ENCODE peak calls at places on chromosomes 4 and X, in six cellular contexts. One of them, this sample, is unnamed.

GRCh38 chrX:9816094-9816700 is 30.0 kb downstream of the SHROOM2 start:
- DNase-seq in NB4: peak
- DNase-seq in stomach: no peak
- DNase-seq in T-helper 2 cell: no peak
- DNase-seq in activated naive CD4-positive, alpha-beta T cell: no peak
- DNase-seq in foreskin fibroblast: no peak
- DNase-seq in this sample: peak

GRCh38 chrX:9997524-9997923 is 30.4 kb downstream of the CLDN34 start:
- DNase-seq in NB4: no peak
- DNase-seq in stomach: no peak
- DNase-seq in T-helper 2 cell: no peak
- DNase-seq in activated naive CD4-positive, alpha-beta T cell: no peak
- DNase-seq in foreskin fibroblast: no peak
- DNase-seq in this sample: no peak

GRCh38 chr4:15336410-15337184 is 91.2 kb upstream of the C1QTNF7 start:
- DNase-seq in NB4: no peak
- DNase-seq in stomach: no peak
- DNase-seq in T-helper 2 cell: no peak
- DNase-seq in activated naive CD4-positive, alpha-beta T cell: no peak
- DNase-seq in foreskin fibroblast: peak
- DNase-seq in this sample: no peak

GRCh38 chr4:110624016-110624770 is 1.3 kb upstream of the PITX2 start:
- DNase-seq in NB4: no peak
- DNase-seq in stomach: no peak
- DNase-seq in T-helper 2 cell: no peak
- DNase-seq in activated naive CD4-positive, alpha-beta T cell: no peak
- DNase-seq in foreskin fibroblast: no peak
- DNase-seq in this sample: no peak

GRCh38 chr4:44016582-44017421 is 431.8 kb downstream of the KCTD8 start:
- DNase-seq in NB4: peak
- DNase-seq in stomach: no peak
- DNase-seq in T-helper 2 cell: no peak
- DNase-seq in activated naive CD4-positive, alpha-beta T cell: no peak
- DNase-seq in foreskin fibroblast: no peak
- DNase-seq in this sample: no peak

GRCh38 chrX:26146024-26146423 is 7.9 kb downstream of the MAGEB18 start:
- DNase-seq in NB4: no peak
- DNase-seq in stomach: no peak
- DNase-seq in T-helper 2 cell: no peak
- DNase-seq in activated naive CD4-positive, alpha-beta T cell: no peak
- DNase-seq in foreskin fibroblast: no peak
- DNase-seq in this sample: no peak

GRCh38 chr4:150250293-150250997 is 172.2 kb downstream of the DCLK2 start:
- DNase-seq in NB4: no peak
- DNase-seq in stomach: no peak
- DNase-seq in T-helper 2 cell: no peak
- DNase-seq in activated naive CD4-positive, alpha-beta T cell: no peak
- DNase-seq in foreskin fibroblast: no peak
- DNase-seq in this sample: no peak

GRCh38 chrX:1535241-1536041 is 1.5 kb downstream of the P2RY8 start:
- DNase-seq in NB4: peak
- DNase-seq in stomach: no peak
- DNase-seq in T-helper 2 cell: peak
- DNase-seq in activated naive CD4-positive, alpha-beta T cell: no peak
- DNase-seq in foreskin fibroblast: no peak
- DNase-seq in this sample: peak

GRCh38 chr4:111066001-111066400 is 443.1 kb upstream of the PITX2 start:
- DNase-seq in NB4: no peak
- DNase-seq in stomach: no peak
- DNase-seq in T-helper 2 cell: no peak
- DNase-seq in activated naive CD4-positive, alpha-beta T cell: no peak
- DNase-seq in foreskin fibroblast: no peak
- DNase-seq in this sample: no peak

GRCh38 chr4:38784141-38784540 is 1.4 kb upstream of the TLR10 start:
- DNase-seq in NB4: no peak
- DNase-seq in stomach: no peak
- DNase-seq in T-helper 2 cell: no peak
- DNase-seq in activated naive CD4-positive, alpha-beta T cell: no peak
- DNase-seq in foreskin fibroblast: no peak
- DNase-seq in this sample: no peak

GRCh38 chrX:53116101-53116500 is 22.2 kb downstream of the KANTR start:
- DNase-seq in NB4: no peak
- DNase-seq in stomach: no peak
- DNase-seq in T-helper 2 cell: no peak
- DNase-seq in activated naive CD4-positive, alpha-beta T cell: no peak
- DNase-seq in foreskin fibroblast: peak
- DNase-seq in this sample: no peak

GRCh38 chrX:7233632-7234406 is 85.9 kb upstream of the PUDP start:
- DNase-seq in NB4: peak
- DNase-seq in stomach: no peak
- DNase-seq in T-helper 2 cell: no peak
- DNase-seq in activated naive CD4-positive, alpha-beta T cell: no peak
- DNase-seq in foreskin fibroblast: no peak
- DNase-seq in this sample: no peak

GRCh38 chrX:101931494-101932248 is at the start of gene ZMAT1:
- DNase-seq in NB4: peak
- DNase-seq in stomach: peak
- DNase-seq in T-helper 2 cell: peak
- DNase-seq in activated naive CD4-positive, alpha-beta T cell: peak
- DNase-seq in foreskin fibroblast: peak
- DNase-seq in this sample: peak

GRCh38 chr4:98509641-98510170 is 148.7 kb downstream of the TSPAN5 start:
- DNase-seq in NB4: no peak
- DNase-seq in stomach: no peak
- DNase-seq in T-helper 2 cell: no peak
- DNase-seq in activated naive CD4-positive, alpha-beta T cell: no peak
- DNase-seq in foreskin fibroblast: no peak
- DNase-seq in this sample: no peak

GRCh38 chr4:113708250-113708649 is 53.3 kb downstream of the CAMK2D start:
- DNase-seq in NB4: no peak
- DNase-seq in stomach: no peak
- DNase-seq in T-helper 2 cell: no peak
- DNase-seq in activated naive CD4-positive, alpha-beta T cell: no peak
- DNase-seq in foreskin fibroblast: no peak
- DNase-seq in this sample: no peak

GRCh38 chrX:45715787-45716186 is 515.1 kb upstream of the DIPK2B start:
- DNase-seq in NB4: no peak
- DNase-seq in stomach: no peak
- DNase-seq in T-helper 2 cell: no peak
- DNase-seq in activated naive CD4-positive, alpha-beta T cell: no peak
- DNase-seq in foreskin fibroblast: peak
- DNase-seq in this sample: no peak

GRCh38 chr4:52825311-52826090 is 36.6 kb upstream of the RASL11B start:
- DNase-seq in NB4: no peak
- DNase-seq in stomach: no peak
- DNase-seq in T-helper 2 cell: no peak
- DNase-seq in activated naive CD4-positive, alpha-beta T cell: no peak
- DNase-seq in foreskin fibroblast: no peak
- DNase-seq in this sample: no peak

GRCh38 chr4:84623661-84624060 is 40.7 kb downstream of the CDS1 start:
- DNase-seq in NB4: no peak
- DNase-seq in stomach: no peak
- DNase-seq in T-helper 2 cell: no peak
- DNase-seq in activated naive CD4-positive, alpha-beta T cell: no peak
- DNase-seq in foreskin fibroblast: no peak
- DNase-seq in this sample: no peak

GRCh38 chr4:43556262-43556661 is 663.7 kb downstream of the GRXCR1 start:
- DNase-seq in NB4: no peak
- DNase-seq in stomach: no peak
- DNase-seq in T-helper 2 cell: no peak
- DNase-seq in activated naive CD4-positive, alpha-beta T cell: no peak
- DNase-seq in foreskin fibroblast: no peak
- DNase-seq in this sample: no peak

GRCh38 chr4:71259911-71260331 is 78.9 kb upstream of the SLC4A4 start:
- DNase-seq in NB4: peak
- DNase-seq in stomach: no peak
- DNase-seq in T-helper 2 cell: no peak
- DNase-seq in activated naive CD4-positive, alpha-beta T cell: no peak
- DNase-seq in foreskin fibroblast: no peak
- DNase-seq in this sample: peak

GRCh38 chrX:131262738-131263679 is 26.1 kb downstream of the IGSF1 start:
- DNase-seq in NB4: peak
- DNase-seq in stomach: no peak
- DNase-seq in T-helper 2 cell: no peak
- DNase-seq in activated naive CD4-positive, alpha-beta T cell: no peak
- DNase-seq in foreskin fibroblast: no peak
- DNase-seq in this sample: peak

GRCh38 chr4:112361181-112361791 is 64.1 kb downstream of the ALPK1 start:
- DNase-seq in NB4: peak
- DNase-seq in stomach: no peak
- DNase-seq in T-helper 2 cell: no peak
- DNase-seq in activated naive CD4-positive, alpha-beta T cell: no peak
- DNase-seq in foreskin fibroblast: peak
- DNase-seq in this sample: no peak

GRCh38 chr4:17613761-17614415 is 553 bp upstream of the MED28 start:
- DNase-seq in NB4: peak
- DNase-seq in stomach: no peak
- DNase-seq in T-helper 2 cell: no peak
- DNase-seq in activated naive CD4-positive, alpha-beta T cell: no peak
- DNase-seq in foreskin fibroblast: peak
- DNase-seq in this sample: no peak

GRCh38 chr4:189656551-189657165 is 284.0 kb upstream of the FRG1 start:
- DNase-seq in NB4: no peak
- DNase-seq in stomach: no peak
- DNase-seq in T-helper 2 cell: no peak
- DNase-seq in activated naive CD4-positive, alpha-beta T cell: no peak
- DNase-seq in foreskin fibroblast: no peak
- DNase-seq in this sample: peak

GRCh38 chrX:650274-650673 is 19.7 kb downstream of the SHOX start:
- DNase-seq in NB4: no peak
- DNase-seq in stomach: no peak
- DNase-seq in T-helper 2 cell: no peak
- DNase-seq in activated naive CD4-positive, alpha-beta T cell: no peak
- DNase-seq in foreskin fibroblast: no peak
- DNase-seq in this sample: no peak

GRCh38 chrX:110180176-110180927 is 137.5 kb downstream of the AMMECR1 start:
- DNase-seq in NB4: no peak
- DNase-seq in stomach: no peak
- DNase-seq in T-helper 2 cell: no peak
- DNase-seq in activated naive CD4-positive, alpha-beta T cell: no peak
- DNase-seq in foreskin fibroblast: peak
- DNase-seq in this sample: no peak

This sample was measured in KBM-7.